ENCODE peak calls at places on chromosome 13, in nine cellular contexts. A is tibial artery, E is endodermal cell, H is transverse colon, P is fibroblast of lung, Y is left ventricle myocardium inferior, B is HCT116, F is pancreas, T is GM23338. K is an unnamed sample.

GRCh38 chr13:41222259-41222852 is 28.0 kb upstream of the KBTBD7 start:
- DNase-seq in A (peak), E (peak), H (peak), P (peak), Y (no peak), B (peak), F (no peak), T (peak), K (peak)

GRCh38 chr13:25249001-25249543 is 38.2 kb downstream of the MTMR6 start:
- DNase-seq in A (no peak), E (peak), H (no peak), P (peak), Y (no peak), B (no peak), F (no peak), T (peak), K (no peak)

GRCh38 chr13:28147489-28147888 is 9.1 kb downstream of the PAN3 start:
- DNase-seq in A (no peak), E (no peak), H (no peak), P (no peak), Y (no peak), B (no peak), F (no peak), T (no peak), K (no peak)

GRCh38 chr13:31725841-31726240 is 13.5 kb upstream of the RXFP2 start:
- DNase-seq in A (no peak), E (no peak), H (no peak), P (peak), Y (no peak), B (no peak), F (no peak), T (no peak), K (no peak)

GRCh38 chr13:66402546-66402945 is 827.6 kb downstream of the PCDH9 start:
- DNase-seq in A (no peak), E (no peak), H (no peak), P (no peak), Y (no peak), B (no peak), F (no peak), T (no peak), K (no peak)

GRCh38 chr13:93767917-93768422 is 541.4 kb downstream of the GPC6 start:
- DNase-seq in A (no peak), E (no peak), H (no peak), P (no peak), Y (no peak), B (no peak), F (no peak), T (no peak), K (no peak)

GRCh38 chr13:75365724-75366173 is 116.2 kb downstream of the TBC1D4 start:
- DNase-seq in A (no peak), E (no peak), H (no peak), P (peak), Y (no peak), B (peak), F (no peak), T (peak), K (no peak)

GRCh38 chr13:31538067-31539042 is 201.0 kb upstream of the RXFP2 start:
- DNase-seq in A (peak), E (no peak), H (peak), P (peak), Y (no peak), B (peak), F (peak), T (peak), K (no peak)

GRCh38 chr13:112904436-112904960 is 64.5 kb upstream of the MCF2L start:
- DNase-seq in A (no peak), E (peak), H (no peak), P (no peak), Y (no peak), B (no peak), F (no peak), T (no peak), K (no peak)

GRCh38 chr13:49110122-49110831 is 109.9 kb upstream of the MLNR start:
- DNase-seq in A (peak), E (peak), H (peak), P (peak), Y (peak), B (peak), F (peak), T (peak), K (no peak)

GRCh38 chr13:77749481-77749880 is 52.0 kb downstream of the SLAIN1 start:
- DNase-seq in A (no peak), E (no peak), H (no peak), P (peak), Y (no peak), B (no peak), F (no peak), T (no peak), K (no peak)

GRCh38 chr13:23859455-23859854 is 29.7 kb downstream of the MIPEP start:
- DNase-seq in A (no peak), E (no peak), H (no peak), P (no peak), Y (no peak), B (no peak), F (no peak), T (no peak), K (peak)

GRCh38 chr13:40520916-40521315 is 145.5 kb downstream of the FOXO1 start:
- DNase-seq in A (no peak), E (no peak), H (no peak), P (no peak), Y (no peak), B (no peak), F (no peak), T (no peak), K (no peak)

GRCh38 chr13:48161530-48162179 is 66.8 kb upstream of the MED4 start:
- DNase-seq in A (peak), E (no peak), H (peak), P (no peak), Y (peak), B (no peak), F (no peak), T (no peak), K (no peak)

GRCh38 chr13:24127116-24127631 is 33.3 kb upstream of the SPATA13 start:
- DNase-seq in A (no peak), E (no peak), H (peak), P (peak), Y (no peak), B (no peak), F (no peak), T (no peak), K (no peak)

GRCh38 chr13:98490195-98490771 is 86.6 kb downstream of the STK24 start:
- DNase-seq in A (no peak), E (peak), H (no peak), P (no peak), Y (no peak), B (no peak), F (no peak), T (no peak), K (no peak)

GRCh38 chr13:98488736-98489135 is 88.2 kb downstream of the STK24 start:
- DNase-seq in A (no peak), E (no peak), H (no peak), P (no peak), Y (no peak), B (no peak), F (no peak), T (no peak), K (no peak)

GRCh38 chr13:98492335-98493034 is 84.4 kb downstream of the STK24 start:
- DNase-seq in A (no peak), E (peak), H (no peak), P (no peak), Y (no peak), B (no peak), F (no peak), T (peak), K (no peak)

GRCh38 chr13:98489446-98490194 is 87.3 kb downstream of the STK24 start:
- DNase-seq in A (no peak), E (peak), H (no peak), P (no peak), Y (no peak), B (no peak), F (no peak), T (no peak), K (no peak)

DNA sequence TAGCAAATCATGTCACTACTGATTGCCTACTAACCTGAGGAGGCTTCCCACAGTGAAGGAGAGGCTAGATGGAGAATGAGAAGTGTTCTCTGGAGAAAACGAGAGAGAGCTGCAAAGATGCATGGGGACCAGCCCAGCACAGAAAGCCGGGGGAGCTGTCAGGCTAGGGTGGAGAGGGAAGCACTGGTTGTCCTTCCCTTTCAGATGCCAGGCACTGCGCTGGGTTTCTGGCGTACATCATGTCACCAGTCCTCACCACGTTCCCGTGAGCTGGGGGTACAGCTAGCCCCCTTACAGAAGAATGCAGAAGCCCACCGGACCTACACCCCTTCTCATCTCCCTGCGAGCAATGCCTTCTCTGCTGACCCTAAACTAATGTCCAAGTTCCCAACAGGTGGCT is 86.0 kb downstream of the STK24 start:
- DNase-seq in A (no peak), E (peak), H (no peak), P (no peak), Y (no peak), B (no peak), F (no peak), T (no peak), K (no peak)
- H3K27ac ChIP-seq in A (no peak), E (no peak), H (no peak), P (no peak), Y (no peak), B (no peak), F (no peak), T (peak), K (no peak)

GRCh38 chr13:53137777-53138176 is 109.2 kb downstream of the OLFM4 start:
- DNase-seq in A (peak), E (no peak), H (no peak), P (peak), Y (no peak), B (no peak), F (no peak), T (no peak), K (no peak)
- H3K27ac ChIP-seq in A (peak), E (no peak), H (peak), P (peak), Y (peak), B (no peak), F (no peak), T (no peak), K (no peak)

GRCh38 chr13:110391273-110391672 is 84.2 kb downstream of the COL4A2 start:
- DNase-seq in A (no peak), E (no peak), H (no peak), P (peak), Y (no peak), B (no peak), F (no peak), T (no peak), K (no peak)
- H3K27ac ChIP-seq in A (peak), E (no peak), H (peak), P (peak), Y (peak), B (no peak), F (no peak), T (no peak), K (no peak)

DNA sequence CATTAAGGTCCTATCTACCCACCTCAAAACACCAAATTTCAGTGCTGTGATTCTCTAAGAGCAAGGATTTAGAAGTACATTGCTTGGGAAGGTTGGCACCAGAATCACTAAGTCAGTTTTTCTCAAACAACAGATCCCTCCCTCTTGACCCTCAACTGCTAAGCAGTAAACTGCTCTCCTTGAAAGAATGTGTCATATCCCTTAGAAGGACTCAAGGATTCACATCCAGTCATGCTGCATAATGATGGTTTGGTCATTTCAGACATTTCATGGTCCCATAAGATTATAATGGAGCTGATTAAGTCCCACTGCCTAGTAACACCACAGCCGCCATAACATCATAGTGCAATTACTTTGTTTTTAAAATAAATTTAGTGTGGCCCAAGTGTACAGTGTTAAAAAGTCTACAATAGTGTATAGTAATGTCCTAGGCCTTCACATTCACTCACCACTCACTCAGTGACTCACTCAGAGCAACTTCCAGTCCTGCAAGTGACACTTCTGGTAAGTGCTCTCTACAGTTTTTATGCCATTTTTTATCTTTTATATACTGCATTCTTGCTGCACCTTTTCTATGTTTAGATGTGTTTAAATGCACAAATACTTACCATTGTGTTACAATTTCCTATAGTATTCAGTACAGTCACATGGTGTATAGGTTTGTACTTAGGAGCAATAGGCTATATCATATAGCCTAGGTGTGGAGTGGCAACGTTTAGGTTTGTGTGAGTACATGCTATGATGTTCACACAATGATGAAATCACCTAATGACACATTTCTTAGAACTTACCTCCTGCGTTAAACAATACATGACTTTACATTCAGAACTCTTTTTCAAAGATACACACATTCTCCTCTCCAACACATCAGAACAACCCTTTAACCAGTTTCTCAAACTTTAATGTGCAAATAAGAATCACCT is 15.7 kb upstream of the CCDC169 start:
- DNase-seq in A (no peak), E (no peak), H (no peak), P (peak), Y (no peak), B (no peak), F (no peak), T (no peak), K (no peak)
- H3K27ac ChIP-seq in A (no peak), E (no peak), H (no peak), P (no peak), Y (no peak), B (no peak), F (no peak), T (no peak), K (peak)

DNA sequence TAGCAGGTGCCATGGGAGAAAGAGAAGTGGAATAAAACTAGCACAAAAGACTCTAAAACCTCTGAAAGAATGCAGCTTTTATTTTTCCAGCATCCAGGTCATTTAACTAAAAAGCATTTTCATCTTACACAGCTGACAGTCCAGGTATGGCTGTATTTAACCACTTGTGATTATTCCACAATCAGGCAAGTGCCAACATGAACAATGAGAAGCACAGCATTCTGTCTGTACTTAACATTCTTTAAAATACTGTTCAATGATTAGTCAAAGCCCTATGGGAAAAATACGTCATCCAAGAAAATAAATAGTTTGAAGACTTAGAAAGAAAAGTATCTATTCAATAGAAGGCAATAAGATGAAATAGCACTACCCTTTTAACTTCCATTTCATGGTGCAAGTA is 246.9 kb downstream of the LIG4 start:
- DNase-seq in A (no peak), E (no peak), H (no peak), P (no peak), Y (no peak), B (no peak), F (no peak), T (no peak), K (peak)
- H3K27ac ChIP-seq in A (no peak), E (no peak), H (no peak), P (no peak), Y (no peak), B (no peak), F (no peak), T (no peak), K (no peak)

GRCh38 chr13:44842158-44842557 is 147.1 kb downstream of the NUFIP1 start:
- DNase-seq in A (no peak), E (no peak), H (no peak), P (peak), Y (no peak), B (no peak), F (no peak), T (no peak), K (no peak)

GRCh38 chr13:44833626-44834025 is 155.6 kb downstream of the NUFIP1 start:
- DNase-seq in A (no peak), E (no peak), H (no peak), P (no peak), Y (no peak), B (no peak), F (no peak), T (no peak), K (no peak)

GRCh38 chr13:44840131-44840530 is 149.1 kb downstream of the NUFIP1 start:
- DNase-seq in A (no peak), E (no peak), H (no peak), P (no peak), Y (no peak), B (no peak), F (no peak), T (no peak), K (no peak)

GRCh38 chr13:44834404-44834803 is 154.9 kb downstream of the NUFIP1 start:
- DNase-seq in A (no peak), E (no peak), H (no peak), P (no peak), Y (no peak), B (no peak), F (no peak), T (no peak), K (no peak)

GRCh38 chr13:44837250-44837649 is 152.0 kb downstream of the NUFIP1 start:
- DNase-seq in A (no peak), E (no peak), H (no peak), P (peak), Y (no peak), B (no peak), F (no peak), T (no peak), K (no peak)
- H3K27ac ChIP-seq in A (no peak), E (no peak), H (no peak), P (no peak), Y (no peak), B (no peak), F (no peak), T (no peak), K (no peak)

DNA sequence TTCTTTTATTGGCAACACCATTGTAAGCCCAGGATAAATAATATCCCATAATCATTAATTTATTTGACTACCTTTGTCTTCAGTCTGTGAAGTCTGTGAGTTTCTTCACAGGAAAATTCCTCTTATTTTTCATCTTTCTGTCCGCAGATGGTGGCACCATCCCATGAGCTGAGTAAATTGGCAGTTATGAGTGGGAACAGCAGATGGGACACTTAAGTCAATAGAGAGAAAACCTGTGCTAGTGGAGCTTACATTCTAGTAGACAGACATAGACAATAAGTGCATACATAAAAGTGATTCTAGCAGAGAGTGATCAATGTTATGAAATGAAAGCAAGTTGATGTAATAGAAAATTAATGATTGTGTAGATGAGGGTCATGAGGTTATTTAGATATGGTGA is 638.2 kb upstream of the MIR17HG start:
- DNase-seq in A (no peak), E (no peak), H (no peak), P (no peak), Y (no peak), B (no peak), F (no peak), T (no peak), K (no peak)
- H3K27ac ChIP-seq in A (no peak), E (no peak), H (no peak), P (no peak), Y (no peak), B (no peak), F (no peak), T (no peak), K (no peak)

GRCh38 chr13:78913656-78914055 is 254.7 kb upstream of the OBI1 start:
- DNase-seq in A (no peak), E (no peak), H (no peak), P (no peak), Y (no peak), B (no peak), F (no peak), T (no peak), K (no peak)

GRCh38 chr13:78909276-78909675 is 250.3 kb upstream of the OBI1 start:
- DNase-seq in A (no peak), E (peak), H (no peak), P (no peak), Y (no peak), B (no peak), F (no peak), T (no peak), K (no peak)

GRCh38 chr13:78910147-78910546 is 251.2 kb upstream of the OBI1 start:
- DNase-seq in A (no peak), E (no peak), H (no peak), P (no peak), Y (no peak), B (no peak), F (no peak), T (no peak), K (no peak)
- H3K27ac ChIP-seq in A (no peak), E (no peak), H (no peak), P (no peak), Y (no peak), B (no peak), F (no peak), T (no peak), K (no peak)

DNA sequence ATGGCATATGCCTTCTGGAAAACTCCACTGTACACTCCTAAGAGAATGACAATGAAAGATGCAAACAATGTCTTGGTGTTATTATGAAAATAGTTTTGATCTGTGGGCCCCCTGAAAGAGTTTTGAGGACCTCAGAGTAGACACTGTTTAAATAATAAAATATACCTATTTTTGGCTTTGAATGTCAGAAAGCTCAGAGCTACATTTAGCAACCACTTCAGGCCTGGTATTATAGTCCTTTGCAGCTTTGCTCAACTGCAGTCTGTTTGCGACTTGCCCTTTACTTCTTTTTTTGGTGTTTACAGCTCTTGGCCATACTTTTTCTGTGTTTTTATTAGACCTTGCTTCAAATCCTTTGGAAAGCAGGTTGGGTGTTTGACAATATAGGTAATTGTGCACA is 5.8 kb upstream of the UBE2L5 start:
- DNase-seq in A (no peak), E (no peak), H (no peak), P (no peak), Y (no peak), B (no peak), F (no peak), T (no peak), K (no peak)
- H3K27ac ChIP-seq in A (no peak), E (no peak), H (no peak), P (no peak), Y (no peak), B (no peak), F (no peak), T (no peak), K (no peak)

GRCh38 chr13:35838356-35838755 is 292.8 kb downstream of the DCLK1 start:
- DNase-seq in A (no peak), E (no peak), H (no peak), P (peak), Y (no peak), B (peak), F (no peak), T (no peak), K (no peak)
- H3K27ac ChIP-seq in A (no peak), E (no peak), H (no peak), P (peak), Y (peak), B (no peak), F (no peak), T (no peak), K (no peak)

K was measured in epithelial cell of prostate.